ENCODE peak calls at places on chromosomes 2 and 18, in five cellular contexts. S is GM03348, M is HFFc6, T is psoas muscle, B is WTC11. L is an unnamed sample.

GRCh38 chr2:164839914-164840457 is 1.6 kb downstream of the COBLL1 start:
- DNase-seq in S (peak; percentile 42), T (no peak), M (no peak), B (no peak), L (peak; percentile 64)

GRCh38 chr2:171523339-171523931 is 1.2 kb downstream of the CYBRD1 start:
- DNase-seq in M (peak; percentile 65), T (peak; percentile 70), B (peak; percentile 65), S (peak; percentile 75), L (peak; percentile 62)

GRCh38 chr2:84527137-84528129 is 11.1 kb downstream of the DNAH6 start:
- DNase-seq in B (no peak), S (no peak), M (no peak), T (no peak), L (no peak)

GRCh38 chr2:46230115-46230571 is 67.1 kb upstream of the EPAS1 start:
- DNase-seq in B (peak; percentile 28), M (no peak), T (peak; percentile 38), S (no peak), L (peak; percentile 96)

GRCh38 chr18:48896875-48897511 is 53.8 kb downstream of the SMAD7 start:
- DNase-seq in S (peak; percentile 53), T (peak; percentile 64), M (no peak), B (peak; percentile 71), L (peak; percentile 40)

GRCh38 chr2:151638188-151638933 is 95.9 kb downstream of the NEB start:
- DNase-seq in M (no peak), T (no peak), S (no peak), B (no peak), L (no peak)

GRCh38 chr2:123164216-123164615 is 860.9 kb upstream of the CNTNAP5 start:
- DNase-seq in T (no peak), M (no peak), B (no peak), S (no peak), L (no peak)

GRCh38 chr2:240572141-240573031 is 4.1 kb downstream of the RNPEPL1 start:
- DNase-seq in S (no peak), T (peak; percentile 10), M (no peak), B (peak; percentile 8), L (no peak)

GRCh38 chr2:26697425-26697824 is 4.9 kb downstream of the KCNK3 start:
- DNase-seq in M (no peak), B (no peak), T (no peak), S (no peak), L (no peak)

GRCh38 chr2:55862269-55862668 is 61.3 kb downstream of the EFEMP1 start:
- DNase-seq in M (peak; percentile 94), T (no peak), S (peak; percentile 70), B (no peak), L (peak; percentile 95)

GRCh38 chr2:156908825-156909224 is 348.7 kb upstream of the GALNT5 start:
- DNase-seq in B (no peak), T (no peak), M (peak; percentile 74), S (peak; percentile 40), L (no peak)

GRCh38 chr2:239304533-239305221 is 96.1 kb downstream of the HDAC4 start:
- DNase-seq in S (no peak), M (no peak), B (peak; percentile 3), T (no peak), L (no peak)

L was measured in trophoblast cell.